ENCODE peak calls at places on chromosomes 6 and 20, in eight cellular contexts. W, P, F, G, V, X, D and N are unnamed samples.

GRCh38 chr6:27502508-27503435 is 29.9 kb upstream of the ZNF184 start:
- DNase-seq in X (peak; percentile 61), P (peak; percentile 83), W (peak; percentile 88), D (peak; percentile 35), V (peak; percentile 68), G (peak; percentile 80), F (peak; percentile 31), N (peak; percentile 49)

GRCh38 chr20:44471481-44471882 is 4.2 kb upstream of the TTPAL start:
- DNase-seq in P (peak; percentile 35), G (no peak), X (no peak), V (no peak), D (no peak), W (no peak), F (no peak), N (no peak)

GRCh38 chr6:67606905-67607828 is 1027.9 kb upstream of the ADGRB3 start:
- DNase-seq in P (peak; percentile 1), X (no peak), G (no peak), D (no peak), W (no peak), V (no peak), F (no peak), N (no peak)

GRCh38 chr6:125906158-125906998 is 50.2 kb upstream of the HINT3 start:
- DNase-seq in P (no peak), V (peak; percentile 23), F (peak; percentile 27), D (peak; percentile 46), G (no peak), W (no peak), X (peak; percentile 62), N (peak; percentile 45)

GRCh38 chr20:30811896-30812671 is 445.4 kb upstream of the DEFB115 start:
- DNase-seq in W (peak; percentile 87), V (no peak), G (peak; percentile 20), F (peak; percentile 29), D (no peak), P (no peak), X (no peak), N (peak; percentile 48)

GRCh38 chr6:26571592-26572296 is 25.0 kb upstream of the ABT1 start:
- DNase-seq in G (peak; percentile 67), W (peak; percentile 72), V (peak; percentile 87), P (peak; percentile 90), D (no peak), X (peak; percentile 78), F (peak; percentile 44), N (no peak)

GRCh38 chr6:82270791-82271392 is 23.3 kb upstream of the IBTK start:
- DNase-seq in F (no peak), V (peak; percentile 24), X (no peak), P (peak; percentile 36), G (peak; percentile 15), W (no peak), D (no peak), N (no peak)

GRCh38 chr6:13453771-13454251 is 33.6 kb downstream of the GFOD1 start:
- DNase-seq in G (peak; percentile 65), F (no peak), V (peak; percentile 80), P (peak; percentile 46), W (no peak), D (no peak), X (no peak), N (no peak)

GRCh38 chr20:63153254-63154221 is 62.4 kb downstream of the YTHDF1 start:
- DNase-seq in X (no peak), G (no peak), D (no peak), V (no peak), P (no peak), W (peak; percentile 60), F (no peak), N (no peak)

GRCh38 chr6:75266716-75267291 is 17.8 kb downstream of the TMEM30A start:
- DNase-seq in F (no peak), V (no peak), W (no peak), D (no peak), X (no peak), G (no peak), P (peak; percentile 54), N (no peak)

GRCh38 chr6:24980507-24981384 is 45.0 kb upstream of the RIPOR2 start:
- DNase-seq in D (no peak), V (no peak), G (no peak), F (no peak), X (no peak), W (no peak), P (no peak), N (no peak)

GRCh38 chr6:24403501-24403824 is 727 bp downstream of the MRS2 start:
- DNase-seq in V (no peak), X (no peak), G (no peak), P (no peak), D (no peak), F (no peak), W (no peak), N (no peak)

GRCh38 chr6:74128536-74128935 is 432.5 kb downstream of the CD109 start:
- DNase-seq in X (no peak), P (no peak), G (no peak), D (no peak), V (no peak), F (no peak), W (no peak), N (no peak)

GRCh38 chr20:15708984-15709598 is 864.2 kb downstream of the KIF16B start:
- DNase-seq in F (peak; percentile 27), G (no peak), W (peak; percentile 86), D (peak; percentile 37), X (peak; percentile 79), V (no peak), P (peak; percentile 59), N (no peak)

GRCh38 chr20:34538671-34539123 is 19.8 kb upstream of the MAP1LC3A start:
- DNase-seq in G (no peak), F (peak; percentile 26), P (peak; percentile 64), D (peak; percentile 60), X (peak; percentile 70), W (peak; percentile 81), V (no peak), N (peak; percentile 72)

GRCh38 chr6:5260111-5260620 is 584 bp downstream of the LYRM4 start:
- DNase-seq in F (peak; percentile 37), P (peak; percentile 73), D (peak; percentile 61), V (peak; percentile 68), G (no peak), X (peak; percentile 65), W (peak; percentile 93), N (peak; percentile 90)

GRCh38 chr20:3990741-3991140 is 24.6 kb downstream of the RNF24 start:
- DNase-seq in P (no peak), X (no peak), V (no peak), F (no peak), W (no peak), D (no peak), G (no peak), N (no peak)

GRCh38 chr20:49384437-49385434 is 97.7 kb downstream of the KCNB1 start:
- DNase-seq in W (peak; percentile 87), V (peak; percentile 53), G (no peak), D (peak; percentile 59), P (peak; percentile 74), X (peak; percentile 76), F (peak; percentile 60), N (peak; percentile 23)
- H3K4me1 ChIP-seq in W (no peaks in the 10 kb centered on the region), V (peaks cover 14% of the 10 kb centered on the region), G (no peaks in the 10 kb centered on the region), D (peaks cover 30% of the 10 kb centered on the region), P (peaks cover 26% of the 10 kb centered on the region), X (no peaks in the 10 kb centered on the region), F (peaks cover 22% of the 10 kb centered on the region), N (no peaks in the 10 kb centered on the region)

GRCh38 chr6:137316626-137317025 is 97.4 kb upstream of the IFNGR1 start:
- DNase-seq in P (no peak), D (no peak), V (no peak), W (no peak), F (no peak), G (no peak), X (no peak), N (no peak)
- TF ChIP-seq POLR2A in P (no peak), D (no peak), V (no peak), W (no peak), F (no peak), G (no peak), X (no peak), N (no peak)

DNA sequence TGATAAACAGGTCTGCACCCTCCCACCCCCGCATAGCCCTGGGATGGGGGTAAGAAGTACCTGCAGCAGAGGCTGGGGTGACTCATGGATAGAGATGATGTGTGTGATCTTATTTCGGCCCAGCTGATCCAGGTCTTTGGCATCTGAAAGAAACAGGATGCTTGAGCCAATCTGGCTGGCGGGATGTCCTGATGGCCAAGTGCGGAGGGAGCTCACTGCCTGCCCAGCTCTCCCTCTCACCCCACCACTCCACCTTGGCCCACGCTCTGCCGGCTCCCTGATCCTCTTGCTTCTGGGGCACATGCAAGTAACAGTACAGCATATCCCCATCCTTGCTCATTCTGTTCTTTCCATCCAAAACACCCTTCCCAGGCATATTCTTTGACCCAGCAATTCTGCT is 3.3 kb downstream of the DUSP15 start:
- DNase-seq in W (no peak), X (no peak), F (no peak), V (no peak), P (no peak), G (no peak), D (no peak), N (no peak)
- H3K4me1 ChIP-seq in W (peaks cover 5% of the 10 kb centered on the region), X (peaks cover 14% of the 10 kb centered on the region), F (peaks cover 18% of the 10 kb centered on the region), V (peaks cover 1% of the 10 kb centered on the region), P (peaks cover 13% of the 10 kb centered on the region), G (peaks cover 13% of the 10 kb centered on the region), D (peaks cover 24% of the 10 kb centered on the region), N (peaks cover 9% of the 10 kb centered on the region)

GRCh38 chr6:53546256-53546655 is 1.4 kb upstream of the GCLC start:
- DNase-seq in X (no peak), P (no peak), W (no peak), D (no peak), V (no peak), F (no peak), G (no peak), N (no peak)

GRCh38 chr6:53544050-53544499 is 826 bp downstream of the GCLC start:
- DNase-seq in V (no peak), G (no peak), P (no peak), W (no peak), X (peak; percentile 36), F (no peak), D (no peak), N (no peak)

GRCh38 chr6:53543341-53544010 is 1.4 kb downstream of the GCLC start:
- DNase-seq in D (no peak), P (no peak), W (no peak), V (no peak), F (no peak), G (no peak), X (no peak), N (no peak)

GRCh38 chr6:53547166-53547814 is 2.4 kb upstream of the GCLC start:
- DNase-seq in V (no peak), W (peak; percentile 79), D (no peak), G (no peak), P (no peak), F (no peak), X (no peak), N (no peak)

DNA sequence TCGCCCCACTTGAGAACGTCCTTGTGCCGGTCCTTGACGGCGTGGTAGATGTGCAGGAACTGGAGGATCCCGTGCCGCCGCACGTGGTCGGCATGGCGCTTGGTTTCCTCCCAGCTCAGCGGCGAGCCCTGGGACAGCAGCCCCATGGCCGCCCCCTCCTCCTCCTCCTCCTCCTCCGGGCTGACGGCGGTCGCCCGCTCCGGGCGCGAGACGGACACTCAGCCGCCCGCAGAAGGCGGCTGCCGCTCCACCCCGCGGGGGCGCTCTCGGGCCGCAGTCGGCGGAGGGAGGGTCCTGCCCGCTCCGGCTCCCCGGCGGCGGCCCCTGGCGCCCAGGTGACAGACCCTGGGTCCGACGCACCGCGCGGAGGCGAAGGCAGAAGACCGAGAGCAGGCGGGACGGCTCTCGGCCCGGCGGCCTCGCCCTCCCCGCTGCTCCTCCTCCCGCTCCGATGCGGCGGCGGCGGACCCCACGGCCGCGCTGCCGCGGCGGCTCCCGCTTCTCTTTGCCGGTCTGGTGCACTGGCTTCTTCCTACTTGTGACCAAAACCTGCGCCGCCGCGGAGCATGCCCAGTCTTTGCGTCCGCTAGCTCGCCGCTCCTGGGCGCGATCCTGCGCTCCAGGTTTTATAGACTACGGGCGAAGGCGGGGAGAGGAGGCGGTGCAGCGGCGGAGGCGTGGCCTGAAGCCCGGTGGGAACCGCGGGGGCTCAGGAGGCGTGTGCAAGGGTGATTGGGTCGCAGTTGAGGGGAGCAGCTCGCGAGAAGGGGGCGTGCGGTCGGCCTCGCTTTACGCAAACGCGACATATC is at the start of gene GCLC:
- DNase-seq in P (peak; percentile 94), D (peak; percentile 96), V (peak; percentile 93), W (peak; percentile 97), G (peak; percentile 74), F (peak; percentile 95), X (peak; percentile 95), N (peak; percentile 92)
- TF ChIP-seq POLR2A in P (peak; percentile 95), D (no peak), V (peak; percentile 80), W (peak; percentile 81), G (peak; percentile 84), F (peak; percentile 94), X (peak; percentile 98), N (peak; percentile 90)